ENCODE peak calls at places on chromosomes 12 and 14, in seven cellular contexts. J is Right ventricle myocardium superior; O is CD4-positive, alpha-beta T cell; M is lung; Y is PC-3; C is activated T-cell treated with anti-CD3 and anti-CD28 coated beads, Interleukin-2, amount 50 U/mL, for 72 hours; Q is naive thymus-derived CD8-positive, alpha-beta T cell. Z is an unnamed sample.

GRCh38 chr14:21231020-21231652 is 38.1 kb downstream of the HNRNPC start:
- ATAC-seq in J (no peak), O (peak; percentile 37), M (no peak), Y (no peak), C (peak; percentile 41), Q (peak; percentile 25), Z (peak; percentile 26)

GRCh38 chr12:14410177-14410576 is 44.7 kb downstream of the ATF7IP start:
- ATAC-seq in J (no peak), O (no peak), M (no peak), Y (no peak), C (no peak), Q (no peak), Z (no peak)

GRCh38 chr12:2076196-2076570 is 23.4 kb downstream of the CACNA1C start:
- ATAC-seq in J (peak; percentile 22), O (no peak), M (peak; percentile 31), Y (no peak), C (no peak), Q (no peak), Z (no peak)

GRCh38 chr14:75549169-75549568 is 26.9 kb downstream of the BATF start:
- ATAC-seq in J (no peak), O (no peak), M (no peak), Y (no peak), C (peak; percentile 70), Q (no peak), Z (peak; percentile 77)

GRCh38 chr12:96045566-96045965 is 10.2 kb upstream of the LTA4H start:
- ATAC-seq in J (no peak), O (peak; percentile 27), M (peak; percentile 12), Y (no peak), C (no peak), Q (no peak), Z (no peak)

GRCh38 chr12:31896514-31897039 is 62.6 kb upstream of the RESF1 start:
- ATAC-seq in J (peak; percentile 82), O (peak; percentile 96), M (peak; percentile 72), Y (no peak), C (peak; percentile 99), Q (peak; percentile 97), Z (peak; percentile 95)

GRCh38 chr12:89370850-89371249 is 18.5 kb upstream of the DUSP6 start:
- ATAC-seq in J (no peak), O (no peak), M (no peak), Y (peak; percentile 73), C (no peak), Q (no peak), Z (no peak)

GRCh38 chr12:12925383-12925782 is 26.6 kb downstream of the GPRC5D start:
- ATAC-seq in J (no peak), O (no peak), M (no peak), Y (no peak), C (no peak), Q (no peak), Z (no peak)

GRCh38 chr14:104171029-104171697 is 32.8 kb downstream of the KIF26A start:
- ATAC-seq in J (no peak), O (no peak), M (peak; percentile 42), Y (peak; percentile 60), C (no peak), Q (no peak), Z (no peak)

GRCh38 chr14:102192840-102193502 is 53.3 kb downstream of the WDR20 start:
- ATAC-seq in J (no peak), O (no peak), M (no peak), Y (no peak), C (no peak), Q (no peak), Z (no peak)

GRCh38 chr12:116497051-116497529 is 62.1 kb upstream of the MAP1LC3B2 start:
- ATAC-seq in J (peak; percentile 18), O (no peak), M (no peak), Y (no peak), C (no peak), Q (no peak), Z (no peak)

GRCh38 chr12:6834254-6834653 is 6.0 kb downstream of the P3H3 start:
- ATAC-seq in J (no peak), O (no peak), M (no peak), Y (no peak), C (no peak), Q (no peak), Z (peak; percentile 58)

GRCh38 chr12:67991158-67991557 is 1.9 kb downstream of the IFNG-AS1 start:
- ATAC-seq in J (no peak), O (peak; percentile 75), M (no peak), Y (no peak), C (peak; percentile 87), Q (peak; percentile 97), Z (peak; percentile 89)

GRCh38 chr12:111194703-111195051 is 174.2 kb downstream of the PHETA1 start:
- ATAC-seq in J (no peak), O (no peak), M (no peak), Y (no peak), C (no peak), Q (no peak), Z (no peak)

GRCh38 chr12:131852551-131853299 is 24.5 kb downstream of the MMP17 start:
- ATAC-seq in J (no peak), O (no peak), M (no peak), Y (peak; percentile 12), C (no peak), Q (no peak), Z (no peak)

GRCh38 chr12:1642513-1642912 is 13.5 kb downstream of the WNT5B start:
- ATAC-seq in J (no peak), O (no peak), M (no peak), Y (no peak), C (no peak), Q (no peak), Z (no peak)

GRCh38 chr12:50562485-50563433 is 58.0 kb downstream of the DIP2B start:
- ATAC-seq in J (no peak), O (no peak), M (no peak), Y (no peak), C (no peak), Q (no peak), Z (no peak)

GRCh38 chr12:110245278-110245868 is 35.7 kb upstream of the ATP2A2 start:
- ATAC-seq in J (peak; percentile 36), O (peak; percentile 63), M (no peak), Y (peak; percentile 63), C (peak; percentile 54), Q (peak; percentile 61), Z (peak; percentile 90)

GRCh38 chr12:5745251-5745888 is 199.7 kb downstream of the ANO2 start:
- ATAC-seq in J (peak; percentile 94), O (peak; percentile 44), M (peak; percentile 69), Y (peak; percentile 37), C (peak; percentile 73), Q (peak; percentile 64), Z (peak; percentile 56)

GRCh38 chr12:93387780-93388179 is 10.1 kb downstream of the NUDT4 start:
- ATAC-seq in J (peak; percentile 10), O (no peak), M (no peak), Y (peak; percentile 87), C (peak; percentile 96), Q (no peak), Z (peak; percentile 95)

GRCh38 chr12:65900912-65901672 is 76.8 kb downstream of the HMGA2 start:
- ATAC-seq in J (no peak), O (no peak), M (no peak), Y (no peak), C (no peak), Q (no peak), Z (no peak)

GRCh38 chr14:76998777-76999366 is 29.6 kb downstream of the IRF2BPL start:
- ATAC-seq in J (no peak), O (no peak), M (peak; percentile 38), Y (no peak), C (no peak), Q (no peak), Z (no peak)

GRCh38 chr12:110699591-110700445 is 10.9 kb upstream of the HVCN1 start:
- ATAC-seq in J (peak; percentile 23), O (no peak), M (no peak), Y (no peak), C (no peak), Q (no peak), Z (no peak)

GRCh38 chr14:54790092-54790491 is 112.5 kb downstream of the GCH1 start:
- ATAC-seq in J (no peak), O (no peak), M (no peak), Y (no peak), C (no peak), Q (no peak), Z (no peak)

GRCh38 chr14:50225974-50226297 is 5.4 kb downstream of the SOS2 start:
- ATAC-seq in J (no peak), O (no peak), M (no peak), Y (no peak), C (no peak), Q (no peak), Z (no peak)

GRCh38 chr14:53999061-53999488 is 42.5 kb upstream of the BMP4 start:
- ATAC-seq in J (no peak), O (no peak), M (no peak), Y (peak; percentile 51), C (no peak), Q (no peak), Z (no peak)

GRCh38 chr14:57530571-57530970 is 36.9 kb upstream of the CCDC198 start:
- ATAC-seq in J (no peak), O (no peak), M (no peak), Y (no peak), C (no peak), Q (no peak), Z (no peak)

GRCh38 chr12:96143827-96144226 is 50.3 kb upstream of the ELK3 start:
- ATAC-seq in J (no peak), O (no peak), M (no peak), Y (no peak), C (no peak), Q (no peak), Z (no peak)

GRCh38 chr14:50744242-50744641 is 76.1 kb upstream of the SAV1 start:
- ATAC-seq in J (no peak), O (no peak), M (no peak), Y (no peak), C (no peak), Q (no peak), Z (no peak)

GRCh38 chr14:80134321-80134720 is 77.0 kb downstream of the DIO2 start:
- ATAC-seq in J (no peak), O (no peak), M (no peak), Y (no peak), C (no peak), Q (no peak), Z (no peak)

GRCh38 chr12:99454539-99455172 is 192.9 kb upstream of the GARIN6 start:
- ATAC-seq in J (no peak), O (no peak), M (no peak), Y (no peak), C (no peak), Q (no peak), Z (no peak)

GRCh38 chr14:75842624-75843023 is 139.2 kb downstream of the TGFB3 start:
- ATAC-seq in J (no peak), O (no peak), M (no peak), Y (no peak), C (no peak), Q (no peak), Z (no peak)

GRCh38 chr12:75786071-75786470 is 245.5 kb downstream of the PHLDA1 start:
- ATAC-seq in J (no peak), O (no peak), M (no peak), Y (no peak), C (no peak), Q (no peak), Z (peak; percentile 27)

Z was measured in activated T-helper 17 cell treated with anti-CD3 and anti-CD28 coated beads, Interleukin-2, amount 50 U/mL, for 72 hours.